ENCODE peak calls at places on chromosomes 16 and 17, in five cellular contexts. E, X, P, I and C are unnamed samples. For H3K27me3, the result is how much of the 10 kb centered on the place peaks cover.

GRCh38 chr17:56681561-56682266 is 88.2 kb downstream of the NOG start:
- DNase-seq in P (peak), X (no peak), E (peak), I (peak), C (peak)

GRCh38 chr16:85826686-85827247 is 27.3 kb downstream of the COX4I1 start:
- DNase-seq in P (no peak), X (no peak), E (no peak), I (no peak), C (no peak)

GRCh38 chr17:79548116-79548515 is 62.7 kb downstream of the RBFOX3 start:
- DNase-seq in X (no peak), E (no peak), P (no peak), I (no peak), C (no peak)

GRCh38 chr16:52271088-52271487 is 275.9 kb downstream of the TOX3 start:
- DNase-seq in I (no peak), P (no peak), E (no peak), X (peak), C (no peak)

GRCh38 chr16:68563631-68564366 is 24.7 kb downstream of the ZFP90 start:
- DNase-seq in P (no peak), E (peak), I (no peak), X (peak), C (no peak)

GRCh38 chr17:3678821-3679175 is 10.2 kb downstream of the EMC6 start:
- DNase-seq in I (no peak), E (no peak), P (no peak), X (no peak), C (no peak)

GRCh38 chr16:5018791-5019190 is 14.9 kb downstream of the NAGPA start:
- DNase-seq in X (no peak), I (no peak), E (no peak), P (no peak), C (no peak)

GRCh38 chr17:19744492-19744891 is 3.6 kb downstream of the ALDH3A1 start:
- DNase-seq in P (no peak), I (no peak), X (no peak), E (no peak), C (no peak)

GRCh38 chr16:89700649-89701424 is 668 bp downstream of the SPATA2L start:
- DNase-seq in I (peak), X (peak), P (no peak), E (peak), C (no peak)

GRCh38 chr16:79703066-79703465 is 102.5 kb upstream of the MAF start:
- DNase-seq in E (no peak), I (no peak), P (no peak), X (no peak), C (no peak)

GRCh38 chr17:80948091-80948960 is 43.3 kb upstream of the CHMP6 start:
- DNase-seq in P (no peak), E (no peak), X (no peak), I (no peak), C (no peak)

GRCh38 chr17:1713878-1714487 is 3.8 kb upstream of the TLCD2 start:
- DNase-seq in X (peak), P (no peak), E (no peak), I (peak), C (no peak)

GRCh38 chr17:8740486-8740885 is 4.2 kb downstream of the CCDC42 start:
- DNase-seq in I (no peak), P (no peak), E (peak), X (peak), C (no peak)

GRCh38 chr16:85206472-85207356 is 94.4 kb upstream of the CIBAR2 start:
- DNase-seq in I (no peak), E (no peak), P (no peak), X (peak), C (no peak)

GRCh38 chr17:28720247-28720996 is 637 bp downstream of the RPL23A start:
- DNase-seq in I (no peak), P (no peak), E (peak), X (no peak), C (no peak)

GRCh38 chr16:27779719-27780161 is 229.8 kb downstream of the KATNIP start:
- DNase-seq in X (peak), I (peak), E (no peak), P (no peak), C (no peak)

GRCh38 chr16:19595043-19595767 is 39.7 kb downstream of the VPS35L start:
- DNase-seq in P (peak), I (no peak), E (no peak), X (no peak), C (peak)

GRCh38 chr16:55471448-55472097 is 7.4 kb upstream of the MMP2 start:
- DNase-seq in P (peak), X (no peak), I (peak), E (no peak), C (peak)

GRCh38 chr16:1283996-1284592 is 25.3 kb upstream of the UBE2I start:
- DNase-seq in I (no peak), X (no peak), P (no peak), E (no peak), C (no peak)

GRCh38 chr17:82787081-82787848 is 35.4 kb downstream of the TBCD start:
- DNase-seq in I (peak), X (no peak), P (peak), E (no peak), C (no peak)

GRCh38 chr16:57994778-57995177 is 5.7 kb downstream of the ZNF319 start:
- DNase-seq in E (peak), X (peak), I (peak), P (no peak), C (no peak)

GRCh38 chr17:33778505-33779398 is 476.3 kb upstream of the CCL2 start:
- DNase-seq in I (peak), P (peak), E (peak), X (peak), C (peak)

GRCh38 chr16:16042076-16042475 is 92.7 kb downstream of the ABCC1 start:
- DNase-seq in I (peak), X (no peak), P (no peak), E (no peak), C (no peak)

GRCh38 chr17:12068946-12069345 is 48.3 kb downstream of the MAP2K4 start:
- DNase-seq in I (no peak), P (no peak), E (no peak), X (no peak), C (no peak)

GRCh38 chr16:31007684-31008083 is 2.8 kb downstream of the STX1B start:
- DNase-seq in E (no peak), X (no peak), P (no peak), I (no peak), C (no peak)
- H3K27me3 ChIP-seq in E (under half), X (under half), P (under half), I (under half), C (under half)

GRCh38 chr17:76912585-76912984 is 44.4 kb downstream of the MGAT5B start:
- DNase-seq in I (no peak), P (no peak), X (no peak), E (no peak), C (no peak)

GRCh38 chr17:76914937-76915336 is 46.7 kb downstream of the MGAT5B start:
- DNase-seq in P (no peak), X (no peak), I (no peak), E (no peak), C (no peak)

GRCh38 chr17:76918811-76919210 is 50.6 kb downstream of the MGAT5B start:
- DNase-seq in P (no peak), X (no peak), E (no peak), I (no peak), C (no peak)

GRCh38 chr17:76917829-76918228 is 49.6 kb downstream of the MGAT5B start:
- DNase-seq in X (no peak), E (no peak), I (no peak), P (no peak), C (no peak)

GRCh38 chr17:76915840-76916510 is 47.8 kb downstream of the MGAT5B start:
- DNase-seq in X (no peak), E (no peak), I (no peak), P (no peak), C (no peak)
- H3K27me3 ChIP-seq in X (under half), E (under half), I (half or more), P (under half), C (under half)

GRCh38 chr16:75379339-75379738 is 54.0 kb downstream of the CFDP1 start:
- DNase-seq in X (no peak), I (no peak), P (no peak), E (no peak), C (no peak)

GRCh38 chr16:75379911-75380847 is 53.1 kb downstream of the CFDP1 start:
- DNase-seq in I (no peak), X (no peak), E (peak), P (no peak), C (no peak)

GRCh38 chr16:75382611-75383010 is 50.7 kb downstream of the CFDP1 start:
- DNase-seq in P (no peak), X (no peak), E (no peak), I (no peak), C (no peak)

GRCh38 chr16:75378616-75379015 is 54.7 kb downstream of the CFDP1 start:
- DNase-seq in X (no peak), E (no peak), P (no peak), I (no peak), C (no peak)

GRCh38 chr16:75380870-75381269 is 52.4 kb downstream of the CFDP1 start:
- DNase-seq in X (no peak), E (no peak), P (no peak), I (no peak), C (no peak)
- H3K27me3 ChIP-seq in X (under half), E (under half), P (under half), I (under half), C (under half)

GRCh38 chr17:46851029-46851741 is at the start of gene WNT9B:
- DNase-seq in I (peak), E (no peak), P (no peak), X (peak), C (no peak)
- H3K27me3 ChIP-seq in I (half or more), E (under half), P (under half), X (half or more), C (half or more)

DNA sequence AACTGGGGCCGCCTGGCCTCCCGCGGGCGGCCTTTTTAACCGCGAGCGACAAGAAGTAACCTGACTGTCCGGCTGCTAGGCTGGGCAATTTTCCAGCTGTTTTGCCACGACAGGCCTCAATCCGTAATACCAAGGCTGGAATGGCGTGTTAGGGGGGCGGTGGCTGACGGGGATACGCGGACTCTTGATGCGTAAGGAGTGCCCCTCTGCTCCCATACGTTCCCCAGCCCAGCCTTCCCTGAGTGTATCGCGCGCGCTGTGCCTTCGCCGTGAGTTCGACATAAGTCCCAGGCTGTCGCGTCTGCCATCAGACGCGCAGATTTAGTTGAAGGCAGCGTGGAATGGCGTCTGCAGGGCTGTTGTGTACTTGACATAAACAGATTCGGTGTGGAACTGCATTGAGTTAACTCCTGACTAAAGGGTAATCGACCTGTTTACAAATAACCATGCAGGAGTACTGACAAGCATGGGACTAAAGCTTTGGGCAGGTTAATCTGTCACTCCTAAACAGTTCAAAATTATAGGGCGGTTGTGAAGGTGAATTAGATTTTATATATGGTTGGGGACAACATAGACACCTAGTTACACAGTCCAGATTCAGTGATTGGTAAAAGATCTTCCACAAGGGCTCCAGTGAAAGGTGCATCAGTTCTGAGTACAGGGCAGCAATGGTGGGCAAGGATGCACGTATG is 16.6 kb upstream of the ERN1 start:
- DNase-seq in P (no peak), X (peak), E (peak), I (peak), C (no peak)
- H3K27me3 ChIP-seq in P (under half), X (under half), E (under half), I (under half), C (under half)

GRCh38 chr17:41613277-41614082 is 913 bp upstream of the KRT16 start:
- DNase-seq in E (no peak), I (no peak), X (no peak), P (no peak), C (no peak)
- H3K27me3 ChIP-seq in E (under half), I (under half), X (under half), P (under half), C (under half)

GRCh38 chr17:7389924-7390910 is 4.1 kb downstream of the PLSCR3 start:
- DNase-seq in I (no peak), E (no peak), X (no peak), P (no peak), C (no peak)
- H3K27me3 ChIP-seq in I (under half), E (under half), X (under half), P (under half), C (under half)

GRCh38 chr16:83742520-83742919 is 65.3 kb upstream of the HSBP1 start:
- DNase-seq in X (no peak), E (no peak), P (no peak), I (no peak), C (no peak)
- H3K27me3 ChIP-seq in X (under half), E (under half), P (under half), I (under half), C (under half)

DNA sequence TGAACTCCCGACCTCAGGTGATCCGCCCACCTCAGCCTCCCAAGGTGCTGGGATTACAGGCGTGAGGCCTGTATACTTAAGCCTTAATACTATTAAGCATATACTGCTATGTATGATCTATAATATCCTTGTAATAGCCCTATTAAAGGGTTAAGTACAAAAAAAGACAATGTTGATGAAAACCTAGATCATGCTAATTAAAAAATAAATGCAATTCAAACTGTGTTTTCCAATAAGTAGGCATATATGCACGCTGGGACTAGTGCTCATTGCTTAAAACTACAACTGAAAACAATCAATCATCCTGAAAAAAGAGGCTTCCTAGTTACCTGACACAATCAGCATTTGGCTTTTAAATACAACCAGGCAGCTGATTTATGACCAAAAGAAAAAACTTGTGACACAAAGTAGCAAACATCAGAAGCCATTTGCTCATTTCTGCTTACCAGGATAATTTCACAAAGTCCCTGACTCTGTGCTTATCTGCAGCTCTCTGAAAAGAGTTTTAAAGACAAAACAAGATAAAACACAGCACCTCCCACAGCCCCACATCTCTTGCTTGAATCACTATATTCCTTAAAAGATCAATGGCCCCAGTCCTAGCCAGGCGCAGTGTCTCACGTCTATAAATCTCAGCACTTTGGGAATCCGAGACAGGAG is 11.1 kb downstream of the ZNF385C start:
- DNase-seq in X (no peak), E (no peak), P (no peak), I (no peak), C (no peak)
- H3K27me3 ChIP-seq in X (under half), E (under half), P (under half), I (under half), C (under half)

DNA sequence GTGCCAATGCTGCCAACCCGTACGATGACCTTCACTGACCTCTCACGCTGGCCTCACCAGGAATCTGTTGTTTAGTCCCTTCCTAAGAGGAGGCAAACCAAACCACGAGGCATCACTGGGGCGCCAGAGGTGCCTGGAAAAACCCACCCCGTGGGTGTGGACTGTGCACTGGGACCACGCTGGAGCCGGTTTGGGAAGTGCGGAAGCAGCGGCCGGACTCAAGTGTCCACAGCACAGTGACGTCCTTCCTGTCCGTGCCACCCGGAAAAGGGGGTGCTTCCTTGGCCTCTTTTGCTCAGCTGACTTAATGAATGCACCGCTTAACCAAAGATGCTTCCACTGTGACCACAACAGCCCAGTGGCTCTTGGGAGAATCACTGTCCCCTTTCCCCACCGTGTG is 9.0 kb upstream of the KIF19 start:
- DNase-seq in E (no peak), X (no peak), I (no peak), P (no peak), C (no peak)
- H3K27me3 ChIP-seq in E (under half), X (under half), I (under half), P (under half), C (under half)